ENCODE peak calls at places on chromosomes 13 and 19, in nine cellular contexts. J is activated CD4-positive, alpha-beta T cell treated with anti-CD3 and anti-CD28 coated beads, Interleukin-2, amount 10 ng/mL, durations not matched to agents 7 days and 5 days; T is NCI-H748 treated with DMSO at 0.1 percent for 48 hours; A is GOT3; S is stimulated activated naive CD8-positive, alpha-beta T cell treated with anti-CD3 and anti-CD28 coated beads, Interleukin-15, amount 100 ng/mL, for 72 hours; Y is neural crest cell; X is T-cell; M is activated CD4-positive, CD25-positive, alpha-beta regulatory T cell; Z is AG10803. N is an unnamed sample.
A peak's percentile ranks its signal among the peaks of the same experiment; 100 is the strongest.

GRCh38 chr19:33048806-33049676 is 15.6 kb downstream of the RHPN2 start:
- DNase-seq in A (no peak), Z (no peak), S (no peak), X (no peak), J (no peak), M (no peak), Y (no peak), T (no peak), N (no peak)

GRCh38 chr19:19155495-19156219 is 14.4 kb downstream of the MEF2B start:
- DNase-seq in S (no peak), X (no peak), M (no peak), A (no peak), T (no peak), Z (no peak), J (no peak), Y (no peak), N (no peak)

GRCh38 chr19:17658240-17658639 is 29.9 kb downstream of the UNC13A start:
- DNase-seq in A (no peak), X (no peak), S (no peak), M (no peak), J (no peak), Y (no peak), Z (no peak), T (no peak), N (no peak)

GRCh38 chr19:40433391-40434216 is 7.8 kb upstream of the SERTAD1 start:
- DNase-seq in A (peak; percentile 62), J (peak; percentile 66), S (peak; percentile 62), Z (peak; percentile 92), T (peak; percentile 71), Y (peak; percentile 50), M (peak; percentile 19), X (no peak), N (peak; percentile 64)

GRCh38 chr19:18006895-18007604 is 920 bp upstream of the ARRDC2 start:
- DNase-seq in S (peak; percentile 83), X (peak; percentile 53), T (peak; percentile 48), J (peak; percentile 79), Y (peak; percentile 85), Z (peak; percentile 57), M (peak; percentile 72), A (peak; percentile 49), N (no peak)

GRCh38 chr13:38024431-38024830 is 154.9 kb upstream of the TRPC4 start:
- DNase-seq in J (no peak), A (no peak), T (no peak), S (no peak), M (no peak), X (no peak), Z (no peak), Y (no peak), N (no peak)

GRCh38 chr19:35704218-35704617 is at the start of gene ZBTB32:
- DNase-seq in X (no peak), Y (peak; percentile 14), Z (peak; percentile 51), M (no peak), T (no peak), S (no peak), A (no peak), J (no peak), N (no peak)

GRCh38 chr13:40060318-40061007 is 405.0 kb downstream of the COG6 start:
- DNase-seq in T (no peak), Z (peak; percentile 89), A (no peak), M (no peak), X (no peak), J (no peak), S (peak; percentile 25), Y (no peak), N (no peak)

GRCh38 chr13:26254583-26255102 is 714 bp downstream of the CDK8 start:
- DNase-seq in S (peak; percentile 46), T (peak; percentile 83), Z (peak; percentile 40), M (peak; percentile 8), Y (peak; percentile 23), X (peak; percentile 55), A (no peak), J (peak; percentile 70), N (no peak)

GRCh38 chr13:45350152-45350551 is 9.2 kb upstream of the TPT1 start:
- DNase-seq in J (no peak), A (no peak), T (no peak), Y (no peak), M (no peak), Z (no peak), X (no peak), S (no peak), N (no peak)

GRCh38 chr19:12985049-12985776 is 10.1 kb upstream of the NFIX start:
- DNase-seq in Z (peak; percentile 74), J (no peak), X (no peak), M (no peak), T (no peak), A (no peak), S (no peak), Y (no peak), N (peak; percentile 55)

GRCh38 chr13:72194531-72194930 is 327.5 kb upstream of the DACH1 start:
- DNase-seq in S (no peak), J (no peak), T (no peak), Z (no peak), Y (no peak), M (no peak), A (no peak), X (no peak), N (no peak)

GRCh38 chr13:87754097-87754496 is 82.9 kb downstream of the SLITRK5 start:
- DNase-seq in T (no peak), X (no peak), Y (no peak), A (no peak), M (no peak), J (no peak), Z (no peak), S (no peak), N (no peak)

GRCh38 chr13:113559901-113560644 is 24.5 kb upstream of the TFDP1 start:
- DNase-seq in M (no peak), Z (no peak), X (no peak), S (peak; percentile 2), Y (no peak), J (peak; percentile 4), T (no peak), A (no peak), N (no peak)

GRCh38 chr13:79709526-79709925 is 228.6 kb downstream of the NDFIP2 start:
- DNase-seq in J (no peak), Z (peak; percentile 83), M (no peak), S (no peak), X (no peak), A (no peak), T (no peak), Y (no peak), N (no peak)

GRCh38 chr19:54462072-54462712 is 1.4 kb downstream of the LENG9 start:
- DNase-seq in M (no peak), T (no peak), Y (no peak), S (no peak), Z (no peak), X (no peak), J (no peak), A (no peak), N (no peak)

GRCh38 chr19:30781519-30781918 is 409.3 kb downstream of the ZNF536 start:
- DNase-seq in M (no peak), T (no peak), A (no peak), X (no peak), J (no peak), S (no peak), Y (no peak), Z (peak; percentile 50), N (no peak)